ENCODE peak calls at places on chromosomes 2 and 18, in four cellular contexts. Q, W, O and Z are unnamed samples.

GRCh38 chr18:39527465-39527864 is 1961.9 kb upstream of the CELF4 start:
- DNase-seq in Q (peak; percentile 29), W (no peak), O (no peak), Z (no peak)

GRCh38 chr2:239978381-239978780 is 46.8 kb downstream of the NDUFA10 start:
- DNase-seq in Q (no peak), W (no peak), O (no peak), Z (peak; percentile 93)

GRCh38 chr2:182758379-182758778 is 42.3 kb downstream of the DNAJC10 start:
- DNase-seq in Q (no peak), W (no peak), O (no peak), Z (no peak)

GRCh38 chr2:182593394-182593707 is 122.7 kb upstream of the DNAJC10 start:
- DNase-seq in Q (peak; percentile 46), W (peak; percentile 39), O (no peak), Z (peak; percentile 53)

GRCh38 chr18:58911766-58912165 is 47.1 kb downstream of the ZNF532 start:
- DNase-seq in Q (no peak), W (peak; percentile 43), O (peak; percentile 11), Z (no peak)

GRCh38 chr2:145006957-145007672 is 487.2 kb upstream of the ZEB2 start:
- DNase-seq in Q (peak; percentile 78), W (peak; percentile 50), O (peak; percentile 64), Z (peak; percentile 84)

GRCh38 chr2:150013011-150013410 is 425.4 kb upstream of the MMADHC start:
- DNase-seq in Q (no peak), W (no peak), O (no peak), Z (peak; percentile 25)

GRCh38 chr2:73257425-73258125 is 23.5 kb downstream of the CCT7 start:
- DNase-seq in Q (no peak), W (no peak), O (no peak), Z (no peak)

GRCh38 chr2:195408196-195408595 is 248.8 kb upstream of the SLC39A10 start:
- DNase-seq in Q (no peak), W (no peak), O (no peak), Z (no peak)

GRCh38 chr2:71617266-71617665 is 163.9 kb downstream of the DYSF start:
- DNase-seq in Q (no peak), W (no peak), O (no peak), Z (no peak)

GRCh38 chr2:72124391-72124790 is 23.3 kb downstream of the CYP26B1 start:
- DNase-seq in Q (no peak), W (no peak), O (no peak), Z (no peak)

GRCh38 chr18:35837922-35838496 is 134.5 kb upstream of the RMP24 start:
- DNase-seq in Q (no peak), W (no peak), O (no peak), Z (no peak)

GRCh38 chr2:134401081-134401497 is 147.2 kb downstream of the MGAT5 start:
- DNase-seq in Q (no peak), W (no peak), O (peak; percentile 95), Z (peak; percentile 36)

GRCh38 chr18:26511339-26512071 is 36.8 kb downstream of the KCTD1 start:
- DNase-seq in Q (no peak), W (no peak), O (no peak), Z (no peak)

GRCh38 chr2:192288290-192288689 is 93.6 kb upstream of the TMEFF2 start:
- DNase-seq in Q (no peak), W (no peak), O (no peak), Z (no peak)

GRCh38 chr2:43127941-43128561 is 98.4 kb downstream of the ZFP36L2 start:
- DNase-seq in Q (no peak), W (no peak), O (no peak), Z (no peak)

GRCh38 chr2:30106543-30106942 is 40.3 kb upstream of the YPEL5 start:
- DNase-seq in Q (no peak), W (peak; percentile 31), O (no peak), Z (no peak)

GRCh38 chr18:45775241-45775676 is 50.2 kb upstream of the SIGLEC15 start:
- DNase-seq in Q (no peak), W (peak; percentile 69), O (peak; percentile 75), Z (peak; percentile 87)

GRCh38 chr2:112141623-112142001 is 3.4 kb downstream of the FBLN7 start:
- DNase-seq in Q (no peak), W (no peak), O (no peak), Z (no peak)

GRCh38 chr2:228417966-228418365 is 236.5 kb upstream of the SPHKAP start:
- DNase-seq in Q (no peak), W (no peak), O (no peak), Z (no peak)

GRCh38 chr2:217685255-217685605 is 317.6 kb downstream of the TNS1 start:
- DNase-seq in Q (peak; percentile 79), W (peak; percentile 77), O (no peak), Z (peak; percentile 91)

GRCh38 chr2:195660265-195660890 is 3.4 kb downstream of the SLC39A10 start:
- DNase-seq in Q (peak; percentile 66), W (peak; percentile 41), O (peak; percentile 41), Z (peak; percentile 58)

GRCh38 chr2:60446413-60447358 is 106.8 kb downstream of the BCL11A start:
- DNase-seq in Q (no peak), W (no peak), O (no peak), Z (no peak)

GRCh38 chr2:145558617-145559350 is 1038.9 kb upstream of the ZEB2 start:
- DNase-seq in Q (no peak), W (no peak), O (no peak), Z (no peak)